ENCODE peak calls at places on chromosomes 2 and 18, in seven cellular contexts. One of them, this sample, is unnamed.

GRCh38 chr18:40215981-40216380 is 1739.1 kb upstream of the PIK3C3 start:
- DNase-seq in NCI-H524: no peak
- DNase-seq in skeletal muscle cell: no peak
- DNase-seq in activated CD4-positive, alpha-beta T cell treated with anti-CD3 and anti-CD28 coated beads, Interleukin-2, amount 50 U/mL, for 1 hour: no peak
- DNase-seq in stimulated activated CD4-positive, alpha-beta T cell treated with anti-CD3 and anti-CD28 coated beads, TNF-alpha, amount 100 ng/mL, for 4 hours: no peak
- DNase-seq in myocyte: no peak
- DNase-seq in CD8-positive, alpha-beta T cell: no peak
- DNase-seq in this sample: no peak

GRCh38 chr2:140627136-140627535 is 1503.7 kb downstream of the LRP1B start:
- DNase-seq in myocyte: no peak
- DNase-seq in CD8-positive, alpha-beta T cell: no peak
- DNase-seq in stimulated activated CD4-positive, alpha-beta T cell treated with anti-CD3 and anti-CD28 coated beads, TNF-alpha, amount 100 ng/mL, for 4 hours: no peak
- DNase-seq in NCI-H524: no peak
- DNase-seq in activated CD4-positive, alpha-beta T cell treated with anti-CD3 and anti-CD28 coated beads, Interleukin-2, amount 50 U/mL, for 1 hour: no peak
- DNase-seq in skeletal muscle cell: no peak
- DNase-seq in this sample: no peak

GRCh38 chr18:53567935-53568574 is 656.4 kb downstream of the MBD2 start:
- DNase-seq in stimulated activated CD4-positive, alpha-beta T cell treated with anti-CD3 and anti-CD28 coated beads, TNF-alpha, amount 100 ng/mL, for 4 hours: no peak
- DNase-seq in activated CD4-positive, alpha-beta T cell treated with anti-CD3 and anti-CD28 coated beads, Interleukin-2, amount 50 U/mL, for 1 hour: no peak
- DNase-seq in skeletal muscle cell: peak
- DNase-seq in CD8-positive, alpha-beta T cell: no peak
- DNase-seq in NCI-H524: peak
- DNase-seq in myocyte: peak
- DNase-seq in this sample: no peak

GRCh38 chr18:24054130-24054529 is 39.6 kb downstream of the TTC39C start:
- DNase-seq in CD8-positive, alpha-beta T cell: no peak
- DNase-seq in stimulated activated CD4-positive, alpha-beta T cell treated with anti-CD3 and anti-CD28 coated beads, TNF-alpha, amount 100 ng/mL, for 4 hours: no peak
- DNase-seq in myocyte: peak
- DNase-seq in skeletal muscle cell: peak
- DNase-seq in NCI-H524: no peak
- DNase-seq in activated CD4-positive, alpha-beta T cell treated with anti-CD3 and anti-CD28 coated beads, Interleukin-2, amount 50 U/mL, for 1 hour: peak
- DNase-seq in this sample: no peak

GRCh38 chr2:71905205-71905604 is 242.5 kb downstream of the CYP26B1 start:
- DNase-seq in skeletal muscle cell: no peak
- DNase-seq in NCI-H524: no peak
- DNase-seq in CD8-positive, alpha-beta T cell: no peak
- DNase-seq in stimulated activated CD4-positive, alpha-beta T cell treated with anti-CD3 and anti-CD28 coated beads, TNF-alpha, amount 100 ng/mL, for 4 hours: no peak
- DNase-seq in myocyte: no peak
- DNase-seq in activated CD4-positive, alpha-beta T cell treated with anti-CD3 and anti-CD28 coated beads, Interleukin-2, amount 50 U/mL, for 1 hour: no peak
- DNase-seq in this sample: no peak

GRCh38 chr2:72689579-72690170 is 136.2 kb downstream of the EXOC6B start:
- DNase-seq in skeletal muscle cell: no peak
- DNase-seq in NCI-H524: no peak
- DNase-seq in CD8-positive, alpha-beta T cell: no peak
- DNase-seq in myocyte: no peak
- DNase-seq in activated CD4-positive, alpha-beta T cell treated with anti-CD3 and anti-CD28 coated beads, Interleukin-2, amount 50 U/mL, for 1 hour: no peak
- DNase-seq in stimulated activated CD4-positive, alpha-beta T cell treated with anti-CD3 and anti-CD28 coated beads, TNF-alpha, amount 100 ng/mL, for 4 hours: no peak
- DNase-seq in this sample: no peak

GRCh38 chr18:10895976-10896375 is 253.4 kb downstream of the PIEZO2 start:
- DNase-seq in stimulated activated CD4-positive, alpha-beta T cell treated with anti-CD3 and anti-CD28 coated beads, TNF-alpha, amount 100 ng/mL, for 4 hours: no peak
- DNase-seq in NCI-H524: no peak
- DNase-seq in skeletal muscle cell: no peak
- DNase-seq in CD8-positive, alpha-beta T cell: no peak
- DNase-seq in activated CD4-positive, alpha-beta T cell treated with anti-CD3 and anti-CD28 coated beads, Interleukin-2, amount 50 U/mL, for 1 hour: no peak
- DNase-seq in myocyte: peak
- DNase-seq in this sample: no peak

GRCh38 chr2:217903859-217904613 is 98.8 kb downstream of the TNS1 start:
- DNase-seq in stimulated activated CD4-positive, alpha-beta T cell treated with anti-CD3 and anti-CD28 coated beads, TNF-alpha, amount 100 ng/mL, for 4 hours: no peak
- DNase-seq in myocyte: no peak
- DNase-seq in CD8-positive, alpha-beta T cell: no peak
- DNase-seq in activated CD4-positive, alpha-beta T cell treated with anti-CD3 and anti-CD28 coated beads, Interleukin-2, amount 50 U/mL, for 1 hour: no peak
- DNase-seq in NCI-H524: no peak
- DNase-seq in skeletal muscle cell: no peak
- DNase-seq in this sample: no peak

GRCh38 chr2:207640160-207640559 is 15.0 kb upstream of the METTL21A start:
- DNase-seq in CD8-positive, alpha-beta T cell: no peak
- DNase-seq in activated CD4-positive, alpha-beta T cell treated with anti-CD3 and anti-CD28 coated beads, Interleukin-2, amount 50 U/mL, for 1 hour: no peak
- DNase-seq in myocyte: no peak
- DNase-seq in NCI-H524: no peak
- DNase-seq in skeletal muscle cell: no peak
- DNase-seq in stimulated activated CD4-positive, alpha-beta T cell treated with anti-CD3 and anti-CD28 coated beads, TNF-alpha, amount 100 ng/mL, for 4 hours: no peak
- DNase-seq in this sample: no peak

GRCh38 chr18:79884296-79884962 is 67.0 kb downstream of the SLC66A2 start:
- DNase-seq in activated CD4-positive, alpha-beta T cell treated with anti-CD3 and anti-CD28 coated beads, Interleukin-2, amount 50 U/mL, for 1 hour: no peak
- DNase-seq in NCI-H524: no peak
- DNase-seq in stimulated activated CD4-positive, alpha-beta T cell treated with anti-CD3 and anti-CD28 coated beads, TNF-alpha, amount 100 ng/mL, for 4 hours: no peak
- DNase-seq in myocyte: no peak
- DNase-seq in skeletal muscle cell: no peak
- DNase-seq in CD8-positive, alpha-beta T cell: peak
- DNase-seq in this sample: no peak

GRCh38 chr2:41941831-41942230 is 106.0 kb upstream of the PKDCC start:
- DNase-seq in skeletal muscle cell: no peak
- DNase-seq in stimulated activated CD4-positive, alpha-beta T cell treated with anti-CD3 and anti-CD28 coated beads, TNF-alpha, amount 100 ng/mL, for 4 hours: no peak
- DNase-seq in myocyte: peak
- DNase-seq in CD8-positive, alpha-beta T cell: no peak
- DNase-seq in NCI-H524: peak
- DNase-seq in activated CD4-positive, alpha-beta T cell treated with anti-CD3 and anti-CD28 coated beads, Interleukin-2, amount 50 U/mL, for 1 hour: no peak
- DNase-seq in this sample: no peak

GRCh38 chr2:126792186-126792585 is 106.5 kb upstream of the TEX51 start:
- DNase-seq in activated CD4-positive, alpha-beta T cell treated with anti-CD3 and anti-CD28 coated beads, Interleukin-2, amount 50 U/mL, for 1 hour: no peak
- DNase-seq in skeletal muscle cell: no peak
- DNase-seq in CD8-positive, alpha-beta T cell: peak
- DNase-seq in stimulated activated CD4-positive, alpha-beta T cell treated with anti-CD3 and anti-CD28 coated beads, TNF-alpha, amount 100 ng/mL, for 4 hours: no peak
- DNase-seq in NCI-H524: no peak
- DNase-seq in myocyte: no peak
- DNase-seq in this sample: no peak

GRCh38 chr2:142586693-142587432 is 290.6 kb upstream of the KYNU start:
- DNase-seq in stimulated activated CD4-positive, alpha-beta T cell treated with anti-CD3 and anti-CD28 coated beads, TNF-alpha, amount 100 ng/mL, for 4 hours: no peak
- DNase-seq in myocyte: no peak
- DNase-seq in CD8-positive, alpha-beta T cell: no peak
- DNase-seq in NCI-H524: no peak
- DNase-seq in skeletal muscle cell: no peak
- DNase-seq in activated CD4-positive, alpha-beta T cell treated with anti-CD3 and anti-CD28 coated beads, Interleukin-2, amount 50 U/mL, for 1 hour: no peak
- DNase-seq in this sample: no peak

GRCh38 chr18:35393716-35394115 is 16.6 kb upstream of the ZNF396 start:
- DNase-seq in CD8-positive, alpha-beta T cell: no peak
- DNase-seq in stimulated activated CD4-positive, alpha-beta T cell treated with anti-CD3 and anti-CD28 coated beads, TNF-alpha, amount 100 ng/mL, for 4 hours: no peak
- DNase-seq in NCI-H524: no peak
- DNase-seq in skeletal muscle cell: no peak
- DNase-seq in myocyte: no peak
- DNase-seq in activated CD4-positive, alpha-beta T cell treated with anti-CD3 and anti-CD28 coated beads, Interleukin-2, amount 50 U/mL, for 1 hour: no peak
- DNase-seq in this sample: no peak

GRCh38 chr2:199471443-199472057 is 13.8 kb upstream of the SATB2 start:
- DNase-seq in NCI-H524: peak
- DNase-seq in activated CD4-positive, alpha-beta T cell treated with anti-CD3 and anti-CD28 coated beads, Interleukin-2, amount 50 U/mL, for 1 hour: no peak
- DNase-seq in CD8-positive, alpha-beta T cell: no peak
- DNase-seq in stimulated activated CD4-positive, alpha-beta T cell treated with anti-CD3 and anti-CD28 coated beads, TNF-alpha, amount 100 ng/mL, for 4 hours: no peak
- DNase-seq in myocyte: peak
- DNase-seq in skeletal muscle cell: no peak
- DNase-seq in this sample: no peak

GRCh38 chr2:233035426-233036161 is 3.1 kb downstream of the NEU2 start:
- DNase-seq in activated CD4-positive, alpha-beta T cell treated with anti-CD3 and anti-CD28 coated beads, Interleukin-2, amount 50 U/mL, for 1 hour: no peak
- DNase-seq in myocyte: no peak
- DNase-seq in stimulated activated CD4-positive, alpha-beta T cell treated with anti-CD3 and anti-CD28 coated beads, TNF-alpha, amount 100 ng/mL, for 4 hours: no peak
- DNase-seq in NCI-H524: no peak
- DNase-seq in CD8-positive, alpha-beta T cell: no peak
- DNase-seq in skeletal muscle cell: no peak
- DNase-seq in this sample: no peak

GRCh38 chr18:13501896-13502295 is 224.5 kb downstream of the FAM210A start:
- DNase-seq in activated CD4-positive, alpha-beta T cell treated with anti-CD3 and anti-CD28 coated beads, Interleukin-2, amount 50 U/mL, for 1 hour: no peak
- DNase-seq in NCI-H524: no peak
- DNase-seq in skeletal muscle cell: no peak
- DNase-seq in stimulated activated CD4-positive, alpha-beta T cell treated with anti-CD3 and anti-CD28 coated beads, TNF-alpha, amount 100 ng/mL, for 4 hours: no peak
- DNase-seq in CD8-positive, alpha-beta T cell: no peak
- DNase-seq in myocyte: no peak
- DNase-seq in this sample: no peak

GRCh38 chr18:48308027-48308635 is 101.1 kb downstream of the ZBTB7C start:
- DNase-seq in NCI-H524: no peak
- DNase-seq in skeletal muscle cell: no peak
- DNase-seq in stimulated activated CD4-positive, alpha-beta T cell treated with anti-CD3 and anti-CD28 coated beads, TNF-alpha, amount 100 ng/mL, for 4 hours: no peak
- DNase-seq in activated CD4-positive, alpha-beta T cell treated with anti-CD3 and anti-CD28 coated beads, Interleukin-2, amount 50 U/mL, for 1 hour: no peak
- DNase-seq in myocyte: no peak
- DNase-seq in CD8-positive, alpha-beta T cell: no peak
- DNase-seq in this sample: no peak

GRCh38 chr18:77055429-77056310 is 76.9 kb downstream of the MBP start:
- DNase-seq in CD8-positive, alpha-beta T cell: no peak
- DNase-seq in myocyte: peak
- DNase-seq in activated CD4-positive, alpha-beta T cell treated with anti-CD3 and anti-CD28 coated beads, Interleukin-2, amount 50 U/mL, for 1 hour: no peak
- DNase-seq in NCI-H524: no peak
- DNase-seq in stimulated activated CD4-positive, alpha-beta T cell treated with anti-CD3 and anti-CD28 coated beads, TNF-alpha, amount 100 ng/mL, for 4 hours: no peak
- DNase-seq in skeletal muscle cell: no peak
- DNase-seq in this sample: no peak

GRCh38 chr18:8705941-8706544 is 687 bp downstream of the MTCL1 start:
- DNase-seq in CD8-positive, alpha-beta T cell: peak
- DNase-seq in stimulated activated CD4-positive, alpha-beta T cell treated with anti-CD3 and anti-CD28 coated beads, TNF-alpha, amount 100 ng/mL, for 4 hours: no peak
- DNase-seq in myocyte: no peak
- DNase-seq in NCI-H524: no peak
- DNase-seq in skeletal muscle cell: no peak
- DNase-seq in activated CD4-positive, alpha-beta T cell treated with anti-CD3 and anti-CD28 coated beads, Interleukin-2, amount 50 U/mL, for 1 hour: no peak
- DNase-seq in this sample: peak

GRCh38 chr18:45940724-45941123 is 26.4 kb downstream of the EPG5 start:
- DNase-seq in activated CD4-positive, alpha-beta T cell treated with anti-CD3 and anti-CD28 coated beads, Interleukin-2, amount 50 U/mL, for 1 hour: no peak
- DNase-seq in stimulated activated CD4-positive, alpha-beta T cell treated with anti-CD3 and anti-CD28 coated beads, TNF-alpha, amount 100 ng/mL, for 4 hours: no peak
- DNase-seq in skeletal muscle cell: no peak
- DNase-seq in NCI-H524: no peak
- DNase-seq in myocyte: no peak
- DNase-seq in CD8-positive, alpha-beta T cell: no peak
- DNase-seq in this sample: no peak

GRCh38 chr2:216287251-216287650 is 85.0 kb downstream of the MARCHF4 start:
- DNase-seq in NCI-H524: no peak
- DNase-seq in skeletal muscle cell: no peak
- DNase-seq in stimulated activated CD4-positive, alpha-beta T cell treated with anti-CD3 and anti-CD28 coated beads, TNF-alpha, amount 100 ng/mL, for 4 hours: no peak
- DNase-seq in activated CD4-positive, alpha-beta T cell treated with anti-CD3 and anti-CD28 coated beads, Interleukin-2, amount 50 U/mL, for 1 hour: no peak
- DNase-seq in CD8-positive, alpha-beta T cell: no peak
- DNase-seq in myocyte: no peak
- DNase-seq in this sample: no peak

GRCh38 chr18:79071037-79071960 is 2.1 kb downstream of the ATP9B start:
- DNase-seq in NCI-H524: peak
- DNase-seq in myocyte: no peak
- DNase-seq in skeletal muscle cell: no peak
- DNase-seq in activated CD4-positive, alpha-beta T cell treated with anti-CD3 and anti-CD28 coated beads, Interleukin-2, amount 50 U/mL, for 1 hour: no peak
- DNase-seq in CD8-positive, alpha-beta T cell: no peak
- DNase-seq in stimulated activated CD4-positive, alpha-beta T cell treated with anti-CD3 and anti-CD28 coated beads, TNF-alpha, amount 100 ng/mL, for 4 hours: no peak
- DNase-seq in this sample: no peak

This sample was measured in activated B cell treated with CpG ODN at 0.5 μM for 24 hours.